ENCODE peak calls at places on chromosomes 2 and 18, in six cellular contexts. Z, B, W, I, S and T are unnamed samples.

GRCh38 chr18:32831781-32832180 is 59.0 kb upstream of the KLHL14 start:
- DNase-seq in Z (no peak), B (no peak), W (no peak), I (no peak), S (no peak), T (no peak)

GRCh38 chr18:11752116-11752911 is 63.2 kb downstream of the GNAL start:
- DNase-seq in Z (peak), B (no peak), W (no peak), I (no peak), S (no peak), T (no peak)

GRCh38 chr2:219169950-219170654 is at the start of gene SLC23A3:
- DNase-seq in Z (no peak), B (no peak), W (no peak), I (no peak), S (no peak), T (no peak)

GRCh38 chr2:239154971-239155805 is 245.6 kb downstream of the HDAC4 start:
- DNase-seq in Z (no peak), B (peak), W (no peak), I (peak), S (peak), T (peak)

GRCh38 chr2:88451647-88452150 is 794 bp downstream of the FOXI3 start:
- DNase-seq in Z (no peak), B (no peak), W (peak), I (peak), S (peak), T (peak)

GRCh38 chr2:206984206-206984605 is 44.9 kb downstream of the CPO start:
- DNase-seq in Z (peak), B (no peak), W (no peak), I (no peak), S (no peak), T (no peak)

GRCh38 chr2:46252891-46253659 is 44.1 kb upstream of the EPAS1 start:
- DNase-seq in Z (no peak), B (no peak), W (peak), I (no peak), S (no peak), T (no peak)

GRCh38 chr18:34158881-34159690 is 65.6 kb downstream of the NOL4 start:
- DNase-seq in Z (peak), B (peak), W (peak), I (peak), S (peak), T (peak)

GRCh38 chr2:235979753-235980459 is 188.3 kb downstream of the GBX2 start:
- DNase-seq in Z (no peak), B (no peak), W (peak), I (no peak), S (no peak), T (no peak)

GRCh38 chr2:26471766-26472706 is 5.9 kb downstream of the OTOF start:
- DNase-seq in Z (no peak), B (no peak), W (no peak), I (no peak), S (no peak), T (peak)

GRCh38 chr2:8255448-8255800 is 426.4 kb upstream of the ID2 start:
- DNase-seq in Z (peak), B (no peak), W (no peak), I (no peak), S (no peak), T (no peak)

GRCh38 chr18:63969965-63970802 is at the start of gene SERPINB8:
- DNase-seq in Z (peak), B (peak), W (peak), I (peak), S (peak), T (peak)

GRCh38 chr2:222939208-222939846 is 78.5 kb downstream of the ACSL3 start:
- DNase-seq in Z (peak), B (no peak), W (peak), I (peak), S (no peak), T (no peak)

GRCh38 chr2:9336209-9336533 is 87.2 kb downstream of the ITGB1BP1 start:
- DNase-seq in Z (peak), B (no peak), W (no peak), I (no peak), S (no peak), T (no peak)

GRCh38 chr2:44086639-44087036 is 82.0 kb upstream of the PPM1B start:
- DNase-seq in Z (no peak), B (no peak), W (no peak), I (no peak), S (no peak), T (no peak)

GRCh38 chr18:79411614-79412526 is 16.1 kb downstream of the NFATC1 start:
- DNase-seq in Z (no peak), B (peak), W (no peak), I (no peak), S (no peak), T (peak)

GRCh38 chr2:128366746-128367511 is 48.3 kb upstream of the HS6ST1 start:
- DNase-seq in Z (no peak), B (no peak), W (peak), I (peak), S (peak), T (no peak)

GRCh38 chr2:161992526-161992925 is 81.5 kb downstream of the DPP4 start:
- DNase-seq in Z (no peak), B (no peak), W (no peak), I (no peak), S (no peak), T (no peak)

GRCh38 chr18:23614891-23615290 is 28.6 kb upstream of the NPC1 start:
- DNase-seq in Z (no peak), B (no peak), W (no peak), I (no peak), S (no peak), T (no peak)

GRCh38 chr2:240935101-240935876 is 29.2 kb downstream of the CROCC2 start:
- DNase-seq in Z (no peak), B (no peak), W (no peak), I (peak), S (peak), T (peak)

GRCh38 chr2:84960157-84960506 is 10.8 kb upstream of the KCMF1 start:
- DNase-seq in Z (no peak), B (no peak), W (no peak), I (peak), S (no peak), T (no peak)

GRCh38 chr2:238103465-238104070 is 3.4 kb downstream of the ESPNL start:
- DNase-seq in Z (no peak), B (no peak), W (no peak), I (no peak), S (peak), T (peak)

GRCh38 chr2:105522645-105523044 is 123.8 kb upstream of the FHL2 start:
- DNase-seq in Z (no peak), B (peak), W (peak), I (no peak), S (no peak), T (no peak)

GRCh38 chr2:95060446-95061118 is 35.1 kb downstream of the MAL start:
- DNase-seq in Z (no peak), B (no peak), W (no peak), I (no peak), S (peak), T (peak)

GRCh38 chr2:147416099-147416498 is 428.7 kb upstream of the ACVR2A start:
- DNase-seq in Z (no peak), B (no peak), W (no peak), I (no peak), S (no peak), T (no peak)

GRCh38 chr2:58992062-58992736 is 751.1 kb upstream of the FANCL start:
- DNase-seq in Z (no peak), B (no peak), W (no peak), I (no peak), S (no peak), T (no peak)

GRCh38 chr2:29238497-29238896 is 123.3 kb downstream of the CLIP4 start:
- DNase-seq in Z (peak), B (no peak), W (peak), I (no peak), S (no peak), T (peak)

GRCh38 chr2:230400454-230400853 is 15.5 kb upstream of the SP100 start:
- DNase-seq in Z (peak), B (no peak), W (no peak), I (no peak), S (no peak), T (no peak)

GRCh38 chr2:150120271-150120950 is 367.1 kb downstream of the RND3 start:
- DNase-seq in Z (no peak), B (no peak), W (no peak), I (peak), S (no peak), T (no peak)

GRCh38 chr2:132632000-132632649 is 37.9 kb downstream of the LYPD1 start:
- DNase-seq in Z (peak), B (no peak), W (no peak), I (no peak), S (no peak), T (no peak)

DNA sequence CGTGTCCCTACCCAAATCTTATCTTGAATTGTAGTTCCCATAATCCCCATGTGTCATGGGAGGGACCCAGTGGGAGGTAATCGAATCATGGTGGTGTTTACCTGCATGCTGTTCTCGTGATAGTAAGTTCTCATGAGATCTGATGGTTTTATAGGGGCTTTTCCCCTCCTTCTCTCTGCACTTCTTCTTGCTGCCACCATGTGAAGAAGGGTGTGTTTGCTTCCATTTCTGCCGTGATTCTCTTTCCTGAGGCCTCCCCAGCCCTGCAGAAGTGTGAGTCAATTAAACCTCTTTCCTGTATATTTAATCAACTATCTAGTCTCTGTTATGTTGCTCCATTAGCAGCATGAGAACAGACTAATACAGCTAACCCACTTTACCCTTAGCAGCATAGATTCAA is 37.6 kb downstream of the CDC42EP3 start:
- DNase-seq in Z (no peak), B (no peak), W (no peak), I (no peak), S (no peak), T (no peak)
- H3K4me3 ChIP-seq in Z (no peak), B (no peak), W (no peak), I (no peak), S (no peak), T (no peak)

GRCh38 chr2:3650140-3650944 is 7.7 kb upstream of the ALLC start:
- DNase-seq in Z (no peak), B (no peak), W (no peak), I (no peak), S (no peak), T (peak)

GRCh38 chr2:3652896-3653625 is 4.9 kb upstream of the ALLC start:
- DNase-seq in Z (no peak), B (no peak), W (no peak), I (no peak), S (no peak), T (peak)

GRCh38 chr2:3649581-3649980 is 8.4 kb upstream of the ALLC start:
- DNase-seq in Z (no peak), B (peak), W (no peak), I (no peak), S (no peak), T (peak)

GRCh38 chr2:3654031-3654430 is 4.0 kb upstream of the ALLC start:
- DNase-seq in Z (no peak), B (no peak), W (peak), I (no peak), S (no peak), T (peak)

DNA sequence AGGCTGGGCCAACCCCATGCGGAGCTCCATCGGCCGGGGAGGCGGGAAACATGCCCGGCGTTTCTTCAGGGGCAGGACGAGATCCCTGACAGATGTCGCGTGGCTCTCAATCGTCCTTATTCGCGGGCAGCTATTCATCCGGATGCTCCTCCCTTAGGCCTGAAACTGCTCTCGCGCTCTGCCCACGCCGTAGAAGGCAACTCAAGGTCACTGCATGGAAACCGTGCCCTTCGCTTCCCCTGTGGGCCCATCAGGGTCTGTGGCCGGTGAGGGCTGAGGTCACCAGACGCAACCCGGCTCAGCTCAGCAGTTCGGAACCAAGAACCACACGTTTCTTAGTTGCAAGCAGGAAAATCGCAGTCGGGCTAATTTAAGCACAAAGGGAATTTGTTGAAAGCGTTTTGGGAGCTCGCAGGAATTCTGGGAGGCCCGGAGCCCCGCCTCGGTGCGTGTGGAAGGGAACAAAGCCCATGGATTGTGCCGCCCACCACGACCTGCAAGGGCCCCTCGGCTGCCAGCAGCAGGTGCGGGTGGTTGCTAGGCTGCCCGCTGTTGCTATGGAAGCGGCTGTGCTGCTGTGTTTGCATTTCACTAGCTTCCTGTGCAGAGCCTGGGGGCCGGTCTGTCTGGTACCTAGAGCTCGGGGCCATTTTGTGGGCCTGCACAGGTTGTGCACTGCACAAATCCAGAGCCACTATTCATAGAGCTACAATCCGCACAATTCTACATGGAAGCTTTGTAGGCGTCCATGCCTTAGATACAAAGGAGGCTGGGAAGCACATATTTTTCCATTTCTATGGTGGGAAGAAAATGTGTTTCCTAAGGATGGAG is 6.1 kb upstream of the ALLC start:
- DNase-seq in Z (no peak), B (peak), W (peak), I (peak), S (no peak), T (peak)
- H3K27ac ChIP-seq in Z (no peak), B (peak), W (peak), I (peak), S (no peak), T (peak)

GRCh38 chr2:98465456-98466201 is 21.0 kb downstream of the INPP4A start:
- DNase-seq in Z (peak), B (peak), W (peak), I (peak), S (no peak), T (peak)
- TF ChIP-seq POLR2A in Z (no peak), B (no peak), W (no peak), I (no peak), S (no peak), T (no peak)

GRCh38 chr2:18446715-18447114 is 113.7 kb downstream of the RDH14 start:
- DNase-seq in Z (no peak), B (no peak), W (no peak), I (no peak), S (no peak), T (no peak)
- H3K4me3 ChIP-seq in Z (no peak), B (no peak), W (no peak), I (no peak), S (no peak), T (no peak)

GRCh38 chr18:48035556-48035860 is 105.0 kb upstream of the SMAD2 start:
- DNase-seq in Z (no peak), B (no peak), W (no peak), I (no peak), S (peak), T (peak)

GRCh38 chr18:48034651-48035555 is 104.4 kb upstream of the SMAD2 start:
- DNase-seq in Z (no peak), B (no peak), W (peak), I (no peak), S (peak), T (peak)

GRCh38 chr18:48036191-48036590 is 105.7 kb upstream of the SMAD2 start:
- DNase-seq in Z (no peak), B (no peak), W (no peak), I (no peak), S (peak), T (peak)

GRCh38 chr18:48032876-48033769 is 102.7 kb upstream of the SMAD2 start:
- DNase-seq in Z (peak), B (no peak), W (no peak), I (no peak), S (peak), T (peak)

GRCh38 chr18:48033770-48034650 is 103.6 kb upstream of the SMAD2 start:
- DNase-seq in Z (no peak), B (no peak), W (no peak), I (no peak), S (peak), T (peak)
- H3K27ac ChIP-seq in Z (no peak), B (no peak), W (peak), I (no peak), S (no peak), T (no peak)